ENCODE peak calls at places on chromosomes 12 and 14, in seven cellular contexts. N is GM06990, V is A549, B is uterus, Z is mammary epithelial cell, J is upper lobe of right lung, I is fibroblast of pulmonary artery. W is an unnamed sample.

GRCh38 chr12:7269273-7269672 is 34.6 kb upstream of the ACSM4 start:
- DNase-seq in N (no peak), V (no peak), B (no peak), Z (peak), J (no peak), I (no peak), W (peak)

GRCh38 chr12:64895541-64895940 is 71.1 kb downstream of the TBC1D30 start:
- DNase-seq in N (no peak), V (no peak), B (no peak), Z (no peak), J (no peak), I (peak), W (peak)

GRCh38 chr12:44286336-44286735 is 450.5 kb downstream of the TMEM117 start:
- DNase-seq in N (peak), V (no peak), B (no peak), Z (peak), J (no peak), I (peak), W (peak)

GRCh38 chr12:70217416-70217815 is 25.8 kb upstream of the CNOT2 start:
- DNase-seq in N (no peak), V (no peak), B (no peak), Z (no peak), J (no peak), I (no peak), W (no peak)

GRCh38 chr12:62834971-62835547 is 99.9 kb downstream of the PPM1H start:
- DNase-seq in N (no peak), V (no peak), B (peak), Z (peak), J (no peak), I (peak), W (peak)

GRCh38 chr12:48933664-48934311 is 8.5 kb upstream of the FKBP11 start:
- DNase-seq in N (no peak), V (no peak), B (no peak), Z (no peak), J (no peak), I (no peak), W (no peak)

GRCh38 chr12:55068416-55069010 is 48.7 kb downstream of the NEUROD4 start:
- DNase-seq in N (no peak), V (peak), B (no peak), Z (peak), J (no peak), I (peak), W (peak)

GRCh38 chr14:97602438-97603117 is 805.4 kb downstream of the VRK1 start:
- DNase-seq in N (no peak), V (no peak), B (no peak), Z (no peak), J (no peak), I (no peak), W (no peak)

GRCh38 chr12:57276935-57277563 is 26.1 kb upstream of the STAC3 start:
- DNase-seq in N (no peak), V (peak), B (no peak), Z (peak), J (no peak), I (peak), W (peak)

GRCh38 chr14:32693114-32693513 is 245.6 kb upstream of the NPAS3 start:
- DNase-seq in N (no peak), V (no peak), B (no peak), Z (peak), J (no peak), I (peak), W (peak)

GRCh38 chr14:89339579-89339978 is 77.5 kb downstream of the FOXN3 start:
- DNase-seq in N (no peak), V (no peak), B (no peak), Z (no peak), J (no peak), I (peak), W (no peak)

GRCh38 chr14:74140374-74140850 is 55.7 kb downstream of the LIN52 start:
- DNase-seq in N (no peak), V (no peak), B (no peak), Z (no peak), J (peak), I (peak), W (peak)

GRCh38 chr12:80509781-80510556 is 65.9 kb downstream of the PTPRQ start:
- DNase-seq in N (no peak), V (no peak), B (no peak), Z (peak), J (no peak), I (peak), W (peak)

GRCh38 chr14:43031598-43031997 is 1424.9 kb downstream of the LRFN5 start:
- DNase-seq in N (no peak), V (peak), B (no peak), Z (no peak), J (no peak), I (no peak), W (no peak)

GRCh38 chr12:92987846-92988621 is 58.9 kb upstream of the EEA1 start:
- DNase-seq in N (peak), V (no peak), B (no peak), Z (no peak), J (peak), I (no peak), W (no peak)

GRCh38 chr12:66035289-66035961 is 95.1 kb downstream of the LLPH start:
- DNase-seq in N (no peak), V (peak), B (no peak), Z (peak), J (no peak), I (peak), W (peak)

GRCh38 chr14:104731925-104732294 is 7.9 kb downstream of the ADSS1 start:
- DNase-seq in N (no peak), V (no peak), B (no peak), Z (no peak), J (no peak), I (no peak), W (no peak)

GRCh38 chr14:52703225-52703624 is 3.8 kb upstream of the PSMC6 start:
- DNase-seq in N (no peak), V (peak), B (no peak), Z (peak), J (no peak), I (peak), W (peak)

GRCh38 chr12:110141389-110141788 is 17.2 kb downstream of the IFT81 start:
- DNase-seq in N (no peak), V (no peak), B (peak), Z (no peak), J (no peak), I (peak), W (peak)

GRCh38 chr14:87643005-87643404 is 350.0 kb downstream of the GALC start:
- DNase-seq in N (no peak), V (no peak), B (peak), Z (peak), J (no peak), I (peak), W (peak)

GRCh38 chr14:75522224-75522764 is at the start of gene BATF:
- DNase-seq in N (peak), V (no peak), B (no peak), Z (no peak), J (peak), I (no peak), W (no peak)

GRCh38 chr14:24576178-24576577 is at the start of gene CTSG:
- DNase-seq in N (no peak), V (no peak), B (no peak), Z (no peak), J (no peak), I (no peak), W (no peak)

GRCh38 chr12:65999564-66000280 is 130.8 kb downstream of the LLPH start:
- DNase-seq in N (no peak), V (no peak), B (no peak), Z (peak), J (no peak), I (peak), W (no peak)

GRCh38 chr12:47417146-47417545 is 288.7 kb downstream of the RPAP3 start:
- DNase-seq in N (no peak), V (no peak), B (no peak), Z (peak), J (no peak), I (no peak), W (no peak)

GRCh38 chr14:83342590-83342989 is 1808.9 kb upstream of the SEL1L start:
- DNase-seq in N (no peak), V (no peak), B (no peak), Z (no peak), J (no peak), I (no peak), W (peak)

GRCh38 chr14:64698899-64699298 is 5.3 kb upstream of the PLEKHG3 start:
- DNase-seq in N (no peak), V (peak), B (no peak), Z (no peak), J (no peak), I (no peak), W (no peak)

GRCh38 chr14:76203086-76204001 is 51.6 kb downstream of the GPATCH2L start:
- DNase-seq in N (peak), V (peak), B (peak), Z (peak), J (no peak), I (peak), W (peak)

GRCh38 chr12:24821691-24822090 is 127.2 kb downstream of the BCAT1 start:
- DNase-seq in N (no peak), V (no peak), B (no peak), Z (peak), J (no peak), I (no peak), W (peak)

GRCh38 chr12:24903305-24904088 is 45.4 kb downstream of the BCAT1 start:
- DNase-seq in N (no peak), V (no peak), B (no peak), Z (peak), J (no peak), I (no peak), W (peak)

GRCh38 chr14:33480589-33481184 is 470.2 kb downstream of the EGLN3 start:
- DNase-seq in N (no peak), V (no peak), B (no peak), Z (no peak), J (no peak), I (no peak), W (no peak)

GRCh38 chr12:48601013-48601756 is 31.3 kb upstream of the LALBA start:
- DNase-seq in N (peak), V (no peak), B (no peak), Z (peak), J (no peak), I (peak), W (peak)

GRCh38 chr12:96500686-96501085 is 11.3 kb downstream of the CFAP54 start:
- DNase-seq in N (no peak), V (no peak), B (no peak), Z (no peak), J (no peak), I (peak), W (peak)

GRCh38 chr12:60269611-60270269 is 673.9 kb downstream of the SLC16A7 start:
- DNase-seq in N (no peak), V (no peak), B (no peak), Z (no peak), J (no peak), I (no peak), W (no peak)

GRCh38 chr12:95141305-95141704 is 67.9 kb upstream of the NR2C1 start:
- DNase-seq in N (no peak), V (no peak), B (no peak), Z (no peak), J (no peak), I (no peak), W (no peak)

DNA sequence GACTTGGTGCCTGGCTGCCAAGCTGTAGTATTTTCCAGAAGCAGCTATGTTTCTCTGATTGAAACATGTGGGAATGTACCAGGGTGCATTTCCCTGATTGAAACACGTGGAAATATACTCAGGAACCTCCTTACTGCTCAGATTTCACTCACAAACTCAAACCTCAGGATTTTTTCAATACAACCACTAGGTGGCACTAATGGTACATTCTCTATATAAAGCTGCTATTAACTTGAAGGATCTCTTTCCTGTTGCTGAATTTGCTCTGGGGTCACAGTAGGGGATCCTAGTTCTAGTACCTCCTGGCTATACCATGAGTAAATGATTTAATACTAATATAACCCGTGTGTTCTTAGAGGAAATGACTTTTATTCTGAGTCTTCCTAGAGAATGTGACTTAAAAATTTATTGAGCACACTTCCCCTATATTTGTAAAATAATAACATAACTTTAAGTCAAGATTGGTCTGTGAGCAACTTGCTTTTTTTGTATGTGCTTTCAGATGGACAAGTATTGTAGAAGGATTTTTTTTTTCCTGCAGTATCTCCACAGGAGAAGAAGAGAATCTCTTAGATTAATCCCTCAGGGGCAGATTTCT is 173.8 kb upstream of the MIS18BP1 start:
- DNase-seq in N (no peak), V (peak), B (no peak), Z (peak), J (no peak), I (peak), W (peak)
- TF ChIP-seq CTCF in N (peak), V (peak), B (peak), Z (peak), J (peak), I (peak), W (peak)

DNA sequence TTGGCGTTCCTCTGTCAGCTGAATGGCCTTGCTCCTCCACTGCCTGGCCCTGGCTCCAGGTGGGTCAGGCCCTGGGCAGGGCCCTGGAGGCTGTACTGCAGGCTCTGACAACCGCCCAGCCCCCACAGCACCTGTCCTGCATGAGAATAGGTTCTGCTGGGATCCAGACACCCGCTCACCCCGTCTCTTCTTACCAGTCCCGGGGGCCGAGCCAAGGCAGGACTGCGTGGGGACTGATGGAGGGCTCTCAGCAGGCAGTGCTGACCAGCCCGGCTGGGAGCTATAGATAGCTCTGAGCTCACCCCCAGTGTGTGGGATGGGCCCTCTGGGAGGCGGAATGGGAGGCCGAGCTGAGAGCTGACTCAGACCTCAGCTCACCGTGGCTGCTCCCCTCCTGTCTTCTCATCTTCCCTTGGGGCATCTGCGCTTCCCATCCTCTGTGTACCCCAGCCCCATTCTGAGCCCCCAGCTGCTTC is 39.6 kb downstream of the TEAD4 start:
- DNase-seq in N (no peak), V (no peak), B (peak), Z (no peak), J (no peak), I (peak), W (peak)
- H3K4me3 ChIP-seq in N (no peak), V (no peak), B (no peak), Z (no peak), J (no peak), I (no peak), W (no peak)

DNA sequence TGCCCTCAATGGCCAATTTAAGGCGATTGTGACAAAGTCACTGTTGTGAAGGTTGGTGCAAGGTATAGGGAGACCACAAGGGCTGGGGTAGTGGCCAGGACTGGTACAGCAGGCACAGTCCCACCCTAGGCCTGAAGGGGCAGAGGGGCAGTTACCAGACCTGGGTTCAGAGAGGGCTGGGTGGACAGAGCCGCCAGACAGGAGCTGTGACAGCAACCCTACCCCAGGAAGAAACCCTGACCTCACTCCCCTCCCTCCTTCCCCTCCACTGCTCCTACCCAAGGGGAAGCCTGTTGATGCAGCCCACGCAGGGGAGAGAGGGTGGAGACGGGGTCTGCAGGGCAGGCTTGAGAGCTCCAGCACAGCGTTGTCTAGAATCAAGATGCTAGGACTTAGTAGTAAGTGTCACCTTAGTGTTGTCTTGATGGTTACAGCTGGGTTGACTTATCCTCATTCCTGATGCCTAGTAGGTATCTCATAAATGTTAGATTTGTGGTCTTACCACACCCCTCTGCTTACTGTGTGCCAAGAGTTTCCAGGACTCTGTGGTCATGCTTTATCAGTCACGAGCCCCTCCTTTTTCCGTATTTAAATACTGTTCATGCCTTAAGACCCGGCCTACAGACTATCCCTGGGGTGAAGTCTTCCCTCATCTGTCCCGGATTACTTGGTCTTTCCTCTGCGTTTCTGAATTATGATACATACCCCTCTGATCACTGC is 14.4 kb downstream of the EML1 start:
- DNase-seq in N (no peak), V (peak), B (peak), Z (no peak), J (no peak), I (peak), W (peak)
- TF ChIP-seq CTCF in N (no peak), V (no peak), B (no peak), Z (no peak), J (no peak), I (peak), W (no peak)

GRCh38 chr14:20988717-20989116 is 1.1 kb upstream of the METTL17 start:
- DNase-seq in N (no peak), V (no peak), B (no peak), Z (no peak), J (no peak), I (no peak), W (peak)

GRCh38 chr14:20989464-20989786 is 355 bp upstream of the METTL17 start:
- DNase-seq in N (no peak), V (no peak), B (no peak), Z (no peak), J (no peak), I (no peak), W (no peak)

GRCh38 chr14:20986811-20987210 is 3.0 kb upstream of the METTL17 start:
- DNase-seq in N (no peak), V (peak), B (peak), Z (peak), J (no peak), I (peak), W (peak)

DNA sequence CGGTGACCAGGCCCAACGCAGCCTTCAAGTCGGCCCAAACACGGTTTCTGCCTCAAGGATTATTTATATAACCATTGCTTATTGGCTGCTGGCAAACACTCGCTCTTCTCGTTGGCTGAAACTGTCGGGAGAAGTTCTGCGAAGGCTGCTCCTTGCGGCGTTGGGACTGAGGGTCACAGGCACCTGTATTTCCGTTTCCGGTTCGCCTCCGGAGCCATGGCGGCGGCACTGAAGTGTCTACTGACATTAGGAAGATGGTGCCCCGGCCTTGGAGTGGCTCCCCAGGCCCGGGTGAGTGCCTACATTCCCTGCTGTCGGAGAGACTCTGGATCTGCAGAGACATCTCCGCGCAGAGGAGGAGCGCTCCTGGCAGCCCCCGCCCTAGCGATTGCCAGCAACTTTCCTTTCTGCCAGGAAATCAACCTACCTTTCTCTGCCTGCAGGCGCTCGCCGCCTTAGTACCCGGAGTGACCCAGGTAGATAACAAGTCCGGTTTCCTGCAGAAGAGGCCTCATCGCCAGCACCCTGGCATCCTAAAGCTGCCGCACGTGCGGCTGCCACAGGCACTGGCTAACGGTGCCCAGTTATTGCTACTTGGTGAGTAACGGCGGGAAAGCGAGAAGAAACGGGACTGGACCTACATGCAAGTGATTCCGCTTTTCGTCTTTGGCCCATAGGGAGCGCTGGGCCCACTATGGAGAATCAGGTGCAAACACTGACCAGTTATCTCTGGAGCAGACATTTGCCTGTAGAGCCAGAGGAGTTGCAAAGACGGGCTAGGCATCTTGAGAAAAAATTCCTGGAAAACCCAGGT is at the start of gene METTL17:
- DNase-seq in N (peak), V (peak), B (peak), Z (peak), J (peak), I (peak), W (peak)
- H3K4me3 ChIP-seq in N (peak), V (peak), B (peak), Z (peak), J (peak), I (peak), W (peak)

GRCh38 chr12:52715416-52715815 is 12.1 kb upstream of the KRT77 start:
- DNase-seq in N (no peak), V (peak), B (no peak), Z (peak), J (peak), I (no peak), W (no peak)
- TF ChIP-seq CTCF in N (peak), V (no peak), B (no peak), Z (no peak), J (peak), I (no peak), W (no peak)